ENCODE peak calls at places on chromosomes 13 and 19, in eight cellular contexts. One of them, this sample, is unnamed.

GRCh38 chr13:75879656-75880055 is 243.5 kb downstream of the LMO7 start:
- DNase-seq in epithelial cell of esophagus: no peak
- DNase-seq in activated effector memory CD4-positive, alpha-beta T cell treated with Interleukin-2 at 50 U/mL for 16 hours: no peak
- DNase-seq in stimulated activated naive B cell treated with anti-CD40 and anti-IgM and Interleukin-4, amounts not matched to agents 10 μg/mL and 1 μg/mL and 100 μg/mL, for 72 hours: no peak
- DNase-seq in GM23338: no peak
- DNase-seq in adrenal gland: no peak
- DNase-seq in activated naive CD4-positive, alpha-beta T cell: no peak
- DNase-seq in left ventricle myocardium superior: no peak
- DNase-seq in this sample: no peak

GRCh38 chr13:110448230-110448629 is 113.3 kb downstream of the RAB20 start:
- DNase-seq in GM23338: no peak
- DNase-seq in stimulated activated naive B cell treated with anti-CD40 and anti-IgM and Interleukin-4, amounts not matched to agents 10 μg/mL and 1 μg/mL and 100 μg/mL, for 72 hours: no peak
- DNase-seq in epithelial cell of esophagus: peak
- DNase-seq in adrenal gland: no peak
- DNase-seq in left ventricle myocardium superior: no peak
- DNase-seq in activated effector memory CD4-positive, alpha-beta T cell treated with Interleukin-2 at 50 U/mL for 16 hours: no peak
- DNase-seq in activated naive CD4-positive, alpha-beta T cell: no peak
- DNase-seq in this sample: peak

GRCh38 chr19:42276821-42277220 is 7.8 kb downstream of the CIC start:
- DNase-seq in adrenal gland: no peak
- DNase-seq in activated effector memory CD4-positive, alpha-beta T cell treated with Interleukin-2 at 50 U/mL for 16 hours: no peak
- DNase-seq in epithelial cell of esophagus: peak
- DNase-seq in stimulated activated naive B cell treated with anti-CD40 and anti-IgM and Interleukin-4, amounts not matched to agents 10 μg/mL and 1 μg/mL and 100 μg/mL, for 72 hours: no peak
- DNase-seq in left ventricle myocardium superior: no peak
- DNase-seq in activated naive CD4-positive, alpha-beta T cell: no peak
- DNase-seq in GM23338: no peak
- DNase-seq in this sample: no peak

GRCh38 chr13:48265217-48265815 is 32.3 kb downstream of the ITM2B start:
- DNase-seq in left ventricle myocardium superior: no peak
- DNase-seq in activated naive CD4-positive, alpha-beta T cell: no peak
- DNase-seq in activated effector memory CD4-positive, alpha-beta T cell treated with Interleukin-2 at 50 U/mL for 16 hours: no peak
- DNase-seq in stimulated activated naive B cell treated with anti-CD40 and anti-IgM and Interleukin-4, amounts not matched to agents 10 μg/mL and 1 μg/mL and 100 μg/mL, for 72 hours: peak
- DNase-seq in epithelial cell of esophagus: no peak
- DNase-seq in adrenal gland: no peak
- DNase-seq in GM23338: no peak
- DNase-seq in this sample: no peak

GRCh38 chr19:595326-596262 is 5.9 kb downstream of the HCN2 start:
- DNase-seq in activated effector memory CD4-positive, alpha-beta T cell treated with Interleukin-2 at 50 U/mL for 16 hours: no peak
- DNase-seq in adrenal gland: no peak
- DNase-seq in GM23338: no peak
- DNase-seq in stimulated activated naive B cell treated with anti-CD40 and anti-IgM and Interleukin-4, amounts not matched to agents 10 μg/mL and 1 μg/mL and 100 μg/mL, for 72 hours: no peak
- DNase-seq in epithelial cell of esophagus: no peak
- DNase-seq in activated naive CD4-positive, alpha-beta T cell: no peak
- DNase-seq in left ventricle myocardium superior: no peak
- DNase-seq in this sample: no peak

GRCh38 chr19:48445256-48445605 is 552 bp upstream of the GRWD1 start:
- DNase-seq in activated effector memory CD4-positive, alpha-beta T cell treated with Interleukin-2 at 50 U/mL for 16 hours: peak
- DNase-seq in activated naive CD4-positive, alpha-beta T cell: no peak
- DNase-seq in stimulated activated naive B cell treated with anti-CD40 and anti-IgM and Interleukin-4, amounts not matched to agents 10 μg/mL and 1 μg/mL and 100 μg/mL, for 72 hours: no peak
- DNase-seq in left ventricle myocardium superior: no peak
- DNase-seq in epithelial cell of esophagus: peak
- DNase-seq in GM23338: peak
- DNase-seq in adrenal gland: peak
- DNase-seq in this sample: no peak

GRCh38 chr19:43502419-43502976 is 2.0 kb downstream of the PHLDB3 start:
- DNase-seq in adrenal gland: no peak
- DNase-seq in left ventricle myocardium superior: no peak
- DNase-seq in GM23338: no peak
- DNase-seq in stimulated activated naive B cell treated with anti-CD40 and anti-IgM and Interleukin-4, amounts not matched to agents 10 μg/mL and 1 μg/mL and 100 μg/mL, for 72 hours: no peak
- DNase-seq in epithelial cell of esophagus: no peak
- DNase-seq in activated effector memory CD4-positive, alpha-beta T cell treated with Interleukin-2 at 50 U/mL for 16 hours: no peak
- DNase-seq in activated naive CD4-positive, alpha-beta T cell: no peak
- DNase-seq in this sample: no peak

GRCh38 chr13:66492479-66492878 is 737.7 kb downstream of the PCDH9 start:
- DNase-seq in activated naive CD4-positive, alpha-beta T cell: no peak
- DNase-seq in left ventricle myocardium superior: no peak
- DNase-seq in activated effector memory CD4-positive, alpha-beta T cell treated with Interleukin-2 at 50 U/mL for 16 hours: no peak
- DNase-seq in GM23338: peak
- DNase-seq in stimulated activated naive B cell treated with anti-CD40 and anti-IgM and Interleukin-4, amounts not matched to agents 10 μg/mL and 1 μg/mL and 100 μg/mL, for 72 hours: no peak
- DNase-seq in epithelial cell of esophagus: peak
- DNase-seq in adrenal gland: no peak
- DNase-seq in this sample: no peak

GRCh38 chr19:53877361-53877766 is 4.6 kb upstream of the PRKCG start:
- DNase-seq in stimulated activated naive B cell treated with anti-CD40 and anti-IgM and Interleukin-4, amounts not matched to agents 10 μg/mL and 1 μg/mL and 100 μg/mL, for 72 hours: peak
- DNase-seq in left ventricle myocardium superior: no peak
- DNase-seq in activated naive CD4-positive, alpha-beta T cell: peak
- DNase-seq in adrenal gland: no peak
- DNase-seq in epithelial cell of esophagus: no peak
- DNase-seq in activated effector memory CD4-positive, alpha-beta T cell treated with Interleukin-2 at 50 U/mL for 16 hours: no peak
- DNase-seq in GM23338: peak
- DNase-seq in this sample: no peak

GRCh38 chr13:113065406-113066141 is 40.0 kb upstream of the F7 start:
- DNase-seq in GM23338: no peak
- DNase-seq in activated effector memory CD4-positive, alpha-beta T cell treated with Interleukin-2 at 50 U/mL for 16 hours: no peak
- DNase-seq in adrenal gland: no peak
- DNase-seq in epithelial cell of esophagus: no peak
- DNase-seq in activated naive CD4-positive, alpha-beta T cell: no peak
- DNase-seq in stimulated activated naive B cell treated with anti-CD40 and anti-IgM and Interleukin-4, amounts not matched to agents 10 μg/mL and 1 μg/mL and 100 μg/mL, for 72 hours: no peak
- DNase-seq in left ventricle myocardium superior: peak
- DNase-seq in this sample: peak

GRCh38 chr19:43438291-43439162 is 23.8 kb downstream of the TEX101 start:
- DNase-seq in activated naive CD4-positive, alpha-beta T cell: no peak
- DNase-seq in adrenal gland: peak
- DNase-seq in activated effector memory CD4-positive, alpha-beta T cell treated with Interleukin-2 at 50 U/mL for 16 hours: no peak
- DNase-seq in epithelial cell of esophagus: peak
- DNase-seq in stimulated activated naive B cell treated with anti-CD40 and anti-IgM and Interleukin-4, amounts not matched to agents 10 μg/mL and 1 μg/mL and 100 μg/mL, for 72 hours: no peak
- DNase-seq in left ventricle myocardium superior: peak
- DNase-seq in GM23338: no peak
- DNase-seq in this sample: peak

GRCh38 chr13:41352935-41353801 is 42.1 kb downstream of the NAA16 start:
- DNase-seq in left ventricle myocardium superior: no peak
- DNase-seq in GM23338: peak
- DNase-seq in activated effector memory CD4-positive, alpha-beta T cell treated with Interleukin-2 at 50 U/mL for 16 hours: peak
- DNase-seq in activated naive CD4-positive, alpha-beta T cell: peak
- DNase-seq in epithelial cell of esophagus: peak
- DNase-seq in adrenal gland: no peak
- DNase-seq in stimulated activated naive B cell treated with anti-CD40 and anti-IgM and Interleukin-4, amounts not matched to agents 10 μg/mL and 1 μg/mL and 100 μg/mL, for 72 hours: peak
- DNase-seq in this sample: no peak

GRCh38 chr13:49669735-49670309 is 21.5 kb downstream of the EBPL start:
- DNase-seq in epithelial cell of esophagus: peak
- DNase-seq in activated effector memory CD4-positive, alpha-beta T cell treated with Interleukin-2 at 50 U/mL for 16 hours: no peak
- DNase-seq in activated naive CD4-positive, alpha-beta T cell: no peak
- DNase-seq in adrenal gland: peak
- DNase-seq in left ventricle myocardium superior: peak
- DNase-seq in stimulated activated naive B cell treated with anti-CD40 and anti-IgM and Interleukin-4, amounts not matched to agents 10 μg/mL and 1 μg/mL and 100 μg/mL, for 72 hours: no peak
- DNase-seq in GM23338: peak
- DNase-seq in this sample: no peak

GRCh38 chr19:1251503-1252220 is 3.3 kb downstream of the MIDN start:
- DNase-seq in activated naive CD4-positive, alpha-beta T cell: peak
- DNase-seq in adrenal gland: no peak
- DNase-seq in epithelial cell of esophagus: no peak
- DNase-seq in GM23338: no peak
- DNase-seq in stimulated activated naive B cell treated with anti-CD40 and anti-IgM and Interleukin-4, amounts not matched to agents 10 μg/mL and 1 μg/mL and 100 μg/mL, for 72 hours: no peak
- DNase-seq in left ventricle myocardium superior: no peak
- DNase-seq in activated effector memory CD4-positive, alpha-beta T cell treated with Interleukin-2 at 50 U/mL for 16 hours: peak
- DNase-seq in this sample: peak

GRCh38 chr13:51803018-51803417 is 945 bp downstream of the DHRS12 start:
- DNase-seq in epithelial cell of esophagus: no peak
- DNase-seq in stimulated activated naive B cell treated with anti-CD40 and anti-IgM and Interleukin-4, amounts not matched to agents 10 μg/mL and 1 μg/mL and 100 μg/mL, for 72 hours: no peak
- DNase-seq in activated effector memory CD4-positive, alpha-beta T cell treated with Interleukin-2 at 50 U/mL for 16 hours: no peak
- DNase-seq in adrenal gland: no peak
- DNase-seq in left ventricle myocardium superior: no peak
- DNase-seq in GM23338: peak
- DNase-seq in activated naive CD4-positive, alpha-beta T cell: no peak
- DNase-seq in this sample: no peak

GRCh38 chr13:49938274-49938673 is 2.1 kb upstream of the SPRYD7 start:
- DNase-seq in left ventricle myocardium superior: no peak
- DNase-seq in activated naive CD4-positive, alpha-beta T cell: no peak
- DNase-seq in activated effector memory CD4-positive, alpha-beta T cell treated with Interleukin-2 at 50 U/mL for 16 hours: no peak
- DNase-seq in stimulated activated naive B cell treated with anti-CD40 and anti-IgM and Interleukin-4, amounts not matched to agents 10 μg/mL and 1 μg/mL and 100 μg/mL, for 72 hours: peak
- DNase-seq in adrenal gland: no peak
- DNase-seq in epithelial cell of esophagus: no peak
- DNase-seq in GM23338: no peak
- DNase-seq in this sample: no peak

GRCh38 chr13:54627973-54628372 is 1599.4 kb downstream of the OLFM4 start:
- DNase-seq in adrenal gland: no peak
- DNase-seq in GM23338: no peak
- DNase-seq in activated effector memory CD4-positive, alpha-beta T cell treated with Interleukin-2 at 50 U/mL for 16 hours: no peak
- DNase-seq in epithelial cell of esophagus: no peak
- DNase-seq in activated naive CD4-positive, alpha-beta T cell: no peak
- DNase-seq in left ventricle myocardium superior: no peak
- DNase-seq in stimulated activated naive B cell treated with anti-CD40 and anti-IgM and Interleukin-4, amounts not matched to agents 10 μg/mL and 1 μg/mL and 100 μg/mL, for 72 hours: no peak
- DNase-seq in this sample: no peak

GRCh38 chr13:79237981-79238380 is 168.1 kb downstream of the RBM26 start:
- DNase-seq in activated naive CD4-positive, alpha-beta T cell: no peak
- DNase-seq in epithelial cell of esophagus: peak
- DNase-seq in stimulated activated naive B cell treated with anti-CD40 and anti-IgM and Interleukin-4, amounts not matched to agents 10 μg/mL and 1 μg/mL and 100 μg/mL, for 72 hours: no peak
- DNase-seq in left ventricle myocardium superior: no peak
- DNase-seq in adrenal gland: no peak
- DNase-seq in GM23338: no peak
- DNase-seq in activated effector memory CD4-positive, alpha-beta T cell treated with Interleukin-2 at 50 U/mL for 16 hours: no peak
- DNase-seq in this sample: no peak

GRCh38 chr13:24699541-24699940 is 19.3 kb downstream of the ATP12A start:
- DNase-seq in stimulated activated naive B cell treated with anti-CD40 and anti-IgM and Interleukin-4, amounts not matched to agents 10 μg/mL and 1 μg/mL and 100 μg/mL, for 72 hours: no peak
- DNase-seq in GM23338: no peak
- DNase-seq in activated naive CD4-positive, alpha-beta T cell: no peak
- DNase-seq in epithelial cell of esophagus: no peak
- DNase-seq in left ventricle myocardium superior: no peak
- DNase-seq in activated effector memory CD4-positive, alpha-beta T cell treated with Interleukin-2 at 50 U/mL for 16 hours: no peak
- DNase-seq in adrenal gland: no peak
- DNase-seq in this sample: no peak

GRCh38 chr19:18204394-18205179 is 745 bp upstream of the RAB3A start:
- DNase-seq in adrenal gland: no peak
- DNase-seq in GM23338: peak
- DNase-seq in activated naive CD4-positive, alpha-beta T cell: peak
- DNase-seq in epithelial cell of esophagus: no peak
- DNase-seq in left ventricle myocardium superior: no peak
- DNase-seq in stimulated activated naive B cell treated with anti-CD40 and anti-IgM and Interleukin-4, amounts not matched to agents 10 μg/mL and 1 μg/mL and 100 μg/mL, for 72 hours: peak
- DNase-seq in activated effector memory CD4-positive, alpha-beta T cell treated with Interleukin-2 at 50 U/mL for 16 hours: no peak
- DNase-seq in this sample: no peak

This sample was measured in kidney.